ENCODE peak calls at places on chromosomes 13 and 19, in five cellular contexts. B, C, W, X and I are unnamed samples.

GRCh38 chr19:7187605-7188339 is 106.4 kb downstream of the INSR start:
- DNase-seq in B (no peak), C (no peak), W (no peak), X (no peak), I (no peak)

GRCh38 chr19:677201-677600 is 1.0 kb downstream of the FSTL3 start:
- DNase-seq in B (no peak), C (peak; percentile 89), W (peak; percentile 43), X (no peak), I (peak; percentile 94)

GRCh38 chr13:94345374-94346195 is 133.9 kb downstream of the DCT start:
- DNase-seq in B (no peak), C (no peak), W (no peak), X (no peak), I (no peak)

GRCh38 chr19:8607386-8607785 is 3.1 kb downstream of the ADAMTS10 start:
- DNase-seq in B (no peak), C (no peak), W (no peak), X (no peak), I (no peak)

GRCh38 chr13:30340367-30341184 is 33.2 kb upstream of the KATNAL1 start:
- DNase-seq in B (no peak), C (peak; percentile 86), W (no peak), X (peak; percentile 16), I (peak; percentile 95)

GRCh38 chr19:16262618-16263017 is 62.0 kb upstream of the KLF2 start:
- DNase-seq in B (no peak), C (no peak), W (peak; percentile 95), X (no peak), I (no peak)

GRCh38 chr13:38321654-38322053 is 28.0 kb upstream of the UFM1 start:
- DNase-seq in B (no peak), C (no peak), W (no peak), X (no peak), I (no peak)

GRCh38 chr19:46191972-46192371 is 37.6 kb upstream of the IGFL1 start:
- DNase-seq in B (no peak), C (no peak), W (no peak), X (no peak), I (no peak)

GRCh38 chr13:74062933-74063332 is 71.3 kb downstream of the KLF12 start:
- DNase-seq in B (no peak), C (no peak), W (no peak), X (no peak), I (peak; percentile 82)

GRCh38 chr13:71540098-71540497 is 326.9 kb downstream of the DACH1 start:
- DNase-seq in B (no peak), C (no peak), W (no peak), X (no peak), I (no peak)

GRCh38 chr19:17720487-17720839 is 1.2 kb downstream of the MAP1S start:
- DNase-seq in B (no peak), C (no peak), W (no peak), X (no peak), I (no peak)

GRCh38 chr13:100330662-100331061 is 241.8 kb downstream of the PCCA start:
- DNase-seq in B (no peak), C (no peak), W (no peak), X (no peak), I (no peak)

GRCh38 chr19:5148794-5149190 is 179.9 kb downstream of the KDM4B start:
- DNase-seq in B (no peak), C (peak; percentile 61), W (no peak), X (no peak), I (no peak)

GRCh38 chr13:38970380-38971051 is 20.1 kb downstream of the STOML3 start:
- DNase-seq in B (no peak), C (no peak), W (no peak), X (no peak), I (no peak)

GRCh38 chr13:21348771-21349170 is 110.3 kb downstream of the ZDHHC20 start:
- DNase-seq in B (no peak), C (no peak), W (no peak), X (no peak), I (no peak)

GRCh38 chr13:33450956-33451709 is 165.6 kb upstream of the STARD13 start:
- DNase-seq in B (no peak), C (no peak), W (peak; percentile 32), X (no peak), I (no peak)

GRCh38 chr13:48038763-48039162 is 1.2 kb downstream of the NUDT15 start:
- DNase-seq in B (no peak), C (no peak), W (no peak), X (no peak), I (no peak)

GRCh38 chr19:48624791-48625723 is 5.8 kb downstream of the SPHK2 start:
- DNase-seq in B (no peak), C (no peak), W (no peak), X (no peak), I (peak; percentile 69)

GRCh38 chr19:48623556-48624066 is 4.3 kb downstream of the SPHK2 start:
- DNase-seq in B (no peak), C (no peak), W (no peak), X (no peak), I (no peak)

GRCh38 chr19:48625891-48626327 is 6.6 kb downstream of the SPHK2 start:
- DNase-seq in B (no peak), C (no peak), W (no peak), X (no peak), I (peak; percentile 65)

GRCh38 chr19:48627211-48627864 is 8.0 kb downstream of the SPHK2 start:
- DNase-seq in B (no peak), C (no peak), W (no peak), X (no peak), I (peak; percentile 68)

GRCh38 chr19:48624067-48624594 is 4.8 kb downstream of the SPHK2 start:
- DNase-seq in B (no peak), C (peak; percentile 97), W (peak; percentile 99), X (peak; percentile 91), I (peak; percentile 99)
- TF ChIP-seq POLR2AphosphoS5 in B (no peak), C (no peak), W (peak; percentile 89), X (peak; percentile 26), I (peak; percentile 63)

DNA sequence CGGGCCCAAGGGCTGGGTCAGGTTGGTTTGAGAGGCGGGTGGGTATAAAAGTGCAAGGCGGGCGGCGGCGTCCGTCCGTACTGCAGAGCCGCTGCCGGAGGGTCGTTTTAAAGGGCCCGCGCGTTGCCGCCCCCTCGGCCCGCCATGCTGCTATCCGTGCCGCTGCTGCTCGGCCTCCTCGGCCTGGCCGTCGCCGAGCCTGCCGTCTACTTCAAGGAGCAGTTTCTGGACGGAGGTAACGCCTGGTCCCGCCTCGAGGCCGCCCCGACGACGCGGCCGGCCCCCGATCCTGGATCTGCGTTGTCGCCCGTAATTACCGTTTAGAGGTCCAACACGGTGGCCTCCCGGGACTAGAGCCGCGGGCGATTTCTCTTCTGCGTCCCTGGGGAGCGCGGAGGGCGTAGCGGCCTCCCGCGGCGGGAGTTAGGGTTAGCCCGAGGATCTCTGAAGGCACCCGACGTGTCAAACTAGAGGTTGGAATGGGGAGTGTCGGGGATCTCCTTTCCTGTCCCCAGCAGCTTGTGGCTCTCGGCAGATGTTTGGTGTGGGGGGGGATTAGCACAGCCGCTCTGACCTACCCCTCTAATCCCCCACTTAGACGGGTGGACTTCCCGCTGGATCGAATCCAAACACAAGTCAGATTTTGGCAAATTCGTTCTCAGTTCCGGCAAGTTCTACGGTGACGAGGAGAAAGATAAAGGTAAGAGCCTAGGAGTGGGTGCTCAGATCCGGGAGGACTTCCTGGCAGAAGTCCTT is at the start of gene CALR:
- DNase-seq in B (no peak), C (no peak), W (no peak), X (no peak), I (peak; percentile 76)
- TF ChIP-seq CTCF in B (no peak), C (peak; percentile 20), W (no peak), X (no peak), I (peak; percentile 23)

GRCh38 chr19:10603084-10603872 is 16.2 kb upstream of the AP1M2 start:
- DNase-seq in B (no peak), C (peak; percentile 81), W (peak; percentile 57), X (no peak), I (peak; percentile 68)
- TF ChIP-seq POLR2AphosphoS5 in B (no peak), C (no peak), W (peak; percentile 12), X (no peak), I (no peak)

GRCh38 chr19:42200116-42200740 is 17.2 kb downstream of the DEDD2 start:
- DNase-seq in B (no peak), C (no peak), W (no peak), X (no peak), I (no peak)

GRCh38 chr19:42197375-42197817 is 20.1 kb downstream of the DEDD2 start:
- DNase-seq in B (no peak), C (no peak), W (no peak), X (no peak), I (no peak)

GRCh38 chr19:42198676-42199439 is 18.6 kb downstream of the DEDD2 start:
- DNase-seq in B (no peak), C (no peak), W (peak; percentile 44), X (no peak), I (no peak)

GRCh38 chr19:42201489-42202289 is 15.8 kb downstream of the DEDD2 start:
- DNase-seq in B (no peak), C (no peak), W (peak; percentile 45), X (no peak), I (no peak)

DNA sequence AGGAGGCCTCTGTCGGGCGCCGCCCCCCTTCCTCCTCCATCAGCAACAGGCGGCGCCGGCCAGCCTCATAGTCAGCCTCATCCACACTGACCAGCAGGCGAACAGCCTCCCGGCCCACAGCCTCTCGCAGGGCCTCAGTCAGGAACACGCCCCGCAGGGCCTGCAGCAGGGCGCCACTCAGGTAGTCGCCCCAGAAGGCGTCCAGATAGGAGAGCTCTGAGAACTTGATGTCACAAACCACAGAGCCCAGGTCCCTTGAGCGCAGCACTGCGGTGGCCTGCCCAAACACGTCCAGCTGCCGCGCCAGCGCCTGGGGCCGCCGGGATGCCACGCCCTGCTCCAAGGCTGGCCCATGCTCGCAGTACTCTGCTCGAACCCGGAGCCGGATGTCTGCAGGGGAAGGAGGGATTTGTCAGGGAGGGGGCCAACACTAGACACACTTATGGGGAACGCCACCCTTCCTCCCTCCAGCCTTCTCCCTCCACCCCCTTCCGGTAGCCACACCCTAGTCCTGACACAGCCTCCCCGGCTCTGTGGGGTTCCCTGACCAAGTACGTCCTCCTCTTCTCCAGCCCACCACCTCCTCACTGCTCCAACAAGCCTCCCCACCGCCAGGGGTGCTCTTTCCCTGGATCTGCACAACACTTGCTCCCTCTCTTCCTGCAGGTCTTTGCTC is 17.9 kb downstream of the DEDD2 start:
- DNase-seq in B (no peak), C (peak; percentile 81), W (peak; percentile 34), X (no peak), I (peak; percentile 76)
- TF ChIP-seq CTCF in B (no peak), C (peak; percentile 41), W (no peak), X (no peak), I (no peak)

GRCh38 chr19:3544054-3544376 is 5.0 kb downstream of the TEKTIP1 start:
- DNase-seq in B (no peak), C (no peak), W (no peak), X (no peak), I (no peak)
- TF ChIP-seq POLR2AphosphoS5 in B (no peak), C (no peak), W (no peak), X (no peak), I (no peak)

GRCh38 chr19:40990972-40991381 is at the start of gene CYP2B6:
- DNase-seq in B (no peak), C (no peak), W (no peak), X (no peak), I (no peak)
- TF ChIP-seq CTCF in B (no peak), C (no peak), W (no peak), X (no peak), I (no peak)

GRCh38 chr13:51453308-51453958 is 597 bp upstream of the INTS6 start:
- DNase-seq in B (no peak), C (peak; percentile 88), W (no peak), X (no peak), I (peak; percentile 92)
- TF ChIP-seq POLR2AphosphoS5 in B (no peak), C (peak; percentile 52), W (peak; percentile 71), X (no peak), I (peak; percentile 54)

GRCh38 chr19:56748443-56748842 is 76.9 kb upstream of the ZNF835 start:
- DNase-seq in B (no peak), C (no peak), W (no peak), X (no peak), I (no peak)
- TF ChIP-seq CTCF in B (peak; percentile 65), C (peak; percentile 26), W (peak; percentile 22), X (peak; percentile 36), I (peak; percentile 53)